ENCODE peak calls at places on chromosomes 7 and 10, in five cellular contexts. O is T-helper 2 cell, S is NCI-H2081, L is BE2C, I is HS-5. Q is an unnamed sample.

GRCh38 chr10:91250341-91250740 is 29.9 kb downstream of the PCGF5 start:
- DNase-seq in I (no peak), O (no peak), S (no peak), L (no peak), Q (no peak)

GRCh38 chr7:82319674-82320118 is 123.9 kb downstream of the CACNA2D1 start:
- DNase-seq in O (no peak), L (peak), S (peak), I (no peak), Q (peak)

GRCh38 chr7:1977059-1977875 is 255.5 kb downstream of the MAD1L1 start:
- DNase-seq in S (no peak), L (peak), I (no peak), O (no peak), Q (no peak)

GRCh38 chr7:90211391-90212148 is at the start of gene STEAP2:
- DNase-seq in L (peak), I (peak), O (no peak), S (peak), Q (no peak)

GRCh38 chr7:38448076-38448475 is 174.6 kb upstream of the TARP start:
- DNase-seq in L (no peak), O (no peak), I (no peak), S (no peak), Q (no peak)

GRCh38 chr7:41955475-41956243 is 252.8 kb upstream of the INHBA start:
- DNase-seq in L (no peak), S (no peak), I (peak), O (no peak), Q (peak)

GRCh38 chr7:128853691-128854298 is 8.9 kb upstream of the ATP6V1F start:
- DNase-seq in I (no peak), L (no peak), S (no peak), O (no peak), Q (no peak)

GRCh38 chr7:29005829-29006228 is 47.7 kb upstream of the TRIL start:
- DNase-seq in S (no peak), L (no peak), O (no peak), I (no peak), Q (no peak)

GRCh38 chr7:13288516-13288915 is 601.1 kb downstream of the ARL4A start:
- DNase-seq in S (no peak), L (no peak), O (no peak), I (no peak), Q (no peak)

GRCh38 chr7:125241548-125241947 is 311.9 kb upstream of the POT1 start:
- DNase-seq in S (no peak), L (no peak), O (no peak), I (no peak), Q (no peak)

GRCh38 chr10:64573625-64574325 is 1052.6 kb downstream of the REEP3 start:
- DNase-seq in S (peak), I (no peak), O (no peak), L (peak), Q (no peak)

GRCh38 chr10:80739963-80740715 is 202.4 kb downstream of the SH2D4B start:
- DNase-seq in L (no peak), I (no peak), O (no peak), S (no peak), Q (no peak)

GRCh38 chr7:73721237-73721848 is 1.9 kb upstream of the STX1A start:
- DNase-seq in S (peak), O (no peak), I (no peak), L (no peak), Q (peak)